ENCODE peak calls at places on chromosome 21, in six cellular contexts. A, C, R, L, T and J are unnamed samples.

GRCh38 chr21:31647650-31648049 is 11.8 kb upstream of the SOD1 start:
- DNase-seq in A (no peak), C (no peak), R (no peak), L (no peak), T (no peak), J (no peak)

GRCh38 chr21:24895885-24896734 is 711.2 kb downstream of the MRPL39 start:
- DNase-seq in A (no peak), C (peak), R (no peak), L (no peak), T (no peak), J (no peak)

GRCh38 chr21:16002872-16003466 is 273.2 kb downstream of the USP25 start:
- DNase-seq in A (no peak), C (no peak), R (no peak), L (no peak), T (no peak), J (no peak)

GRCh38 chr21:45892156-45892919 is 89.2 kb upstream of the COL6A1 start:
- DNase-seq in A (no peak), C (no peak), R (no peak), L (no peak), T (no peak), J (no peak)

GRCh38 chr21:20875741-20876140 is 122.5 kb upstream of the NCAM2 start:
- DNase-seq in A (no peak), C (peak), R (no peak), L (no peak), T (no peak), J (no peak)

GRCh38 chr21:23016617-23017016 is 2018.4 kb downstream of the NCAM2 start:
- DNase-seq in A (no peak), C (no peak), R (no peak), L (no peak), T (no peak), J (no peak)

GRCh38 chr21:32562426-32562825 is 22.9 kb downstream of the TCP10L start:
- DNase-seq in A (no peak), C (no peak), R (no peak), L (peak), T (no peak), J (no peak)

GRCh38 chr21:39004776-39005605 is 178.3 kb downstream of the PSMG1 start:
- DNase-seq in A (no peak), C (no peak), R (no peak), L (no peak), T (no peak), J (no peak)

GRCh38 chr21:28277324-28277723 is 715.4 kb downstream of the LTN1 start:
- DNase-seq in A (no peak), C (no peak), R (no peak), L (no peak), T (no peak), J (no peak)

GRCh38 chr21:33372582-33372981 is 30.6 kb upstream of the IFNGR2 start:
- DNase-seq in A (no peak), C (no peak), R (no peak), L (no peak), T (no peak), J (no peak)

GRCh38 chr21:42532466-42533181 is 19.0 kb downstream of the SLC37A1 start:
- DNase-seq in A (no peak), C (no peak), R (no peak), L (peak), T (no peak), J (no peak)

GRCh38 chr21:42381347-42381984 is 14.4 kb downstream of the TMPRSS3 start:
- DNase-seq in A (peak), C (peak), R (peak), L (no peak), T (peak), J (no peak)

GRCh38 chr21:38649120-38649519 is 150.8 kb upstream of the ERG start:
- DNase-seq in A (no peak), C (no peak), R (no peak), L (no peak), T (no peak), J (no peak)

GRCh38 chr21:28635541-28635940 is 357.1 kb downstream of the LTN1 start:
- DNase-seq in A (no peak), C (no peak), R (no peak), L (no peak), T (no peak), J (no peak)

GRCh38 chr21:27339902-27340301 is 373.0 kb upstream of the ADAMTS5 start:
- DNase-seq in A (no peak), C (no peak), R (no peak), L (no peak), T (no peak), J (no peak)

GRCh38 chr21:35925497-35925896 is 134.8 kb downstream of the SETD4 start:
- DNase-seq in A (no peak), C (no peak), R (no peak), L (no peak), T (no peak), J (no peak)